ENCODE peak calls at places on chromosomes 1 and 21, in six cellular contexts. X is colonic mucosa, I is body of pancreas, J is osteoblast, S is heart left ventricle, A is endothelial cell of umbilical vein. B is an unnamed sample. For H3K9me3, the result is how much of the 10 kb centered on the place peaks cover.

GRCh38 chr21:38806153-38806941 is 618 bp downstream of the ETS2 start:
- DNase-seq in J (no peak), I (peak), X (peak), S (peak), A (no peak), B (peak)

GRCh38 chr21:44300262-44300959 is 558 bp downstream of the PFKL start:
- DNase-seq in J (peak), S (peak), A (peak), I (peak), X (peak), B (peak)

GRCh38 chr1:228009828-228010775 is 3.3 kb downstream of the WNT3A start:
- DNase-seq in I (peak), X (no peak), J (peak), A (no peak), S (no peak), B (no peak)

GRCh38 chr1:83555871-83556270 is 443.1 kb downstream of the TTLL7 start:
- DNase-seq in A (no peak), I (no peak), J (no peak), X (no peak), S (no peak), B (no peak)

GRCh38 chr1:104780470-104781078 is 1030.9 kb downstream of the AMY1C start:
- DNase-seq in S (no peak), J (no peak), A (peak), I (no peak), X (no peak), B (no peak)

GRCh38 chr1:57423135-57424131 is at the start of gene DAB1:
- DNase-seq in S (peak), J (peak), X (no peak), I (no peak), A (no peak), B (no peak)

GRCh38 chr1:164836614-164837018 is 277.6 kb downstream of the PBX1 start:
- DNase-seq in A (no peak), I (no peak), X (no peak), J (no peak), S (peak), B (no peak)

GRCh38 chr1:53025034-53025777 is 36.8 kb upstream of the PODN start:
- DNase-seq in A (peak), S (peak), X (peak), I (no peak), J (peak), B (no peak)

GRCh38 chr21:28252923-28253322 is 739.8 kb downstream of the LTN1 start:
- DNase-seq in J (no peak), I (no peak), A (no peak), S (no peak), X (no peak), B (no peak)

GRCh38 chr1:78651247-78651646 is 1.6 kb downstream of the IFI44 start:
- DNase-seq in X (no peak), I (no peak), J (peak), A (peak), S (no peak), B (no peak)

GRCh38 chr1:154019280-154019679 is 28.7 kb downstream of the RPS27 start:
- DNase-seq in J (no peak), I (no peak), S (no peak), X (no peak), A (no peak), B (no peak)

GRCh38 chr1:23434260-23434775 is 9.8 kb upstream of the TCEA3 start:
- DNase-seq in A (no peak), J (no peak), X (no peak), I (no peak), S (no peak), B (no peak)
- H3K9me3 ChIP-seq in A (under half), J (under half), X (under half), I (under half), S (under half), B (under half)

GRCh38 chr1:243234978-243235657 is 20.0 kb downstream of the CEP170 start:
- DNase-seq in S (no peak), J (no peak), A (peak), X (no peak), I (no peak), B (no peak)

GRCh38 chr1:243230914-243231313 is 24.2 kb downstream of the CEP170 start:
- DNase-seq in X (no peak), J (no peak), I (no peak), S (no peak), A (peak), B (no peak)

GRCh38 chr1:243233908-243234307 is 21.2 kb downstream of the CEP170 start:
- DNase-seq in J (no peak), S (no peak), X (no peak), I (no peak), A (peak), B (no peak)

GRCh38 chr1:243236604-243237252 is 18.4 kb downstream of the CEP170 start:
- DNase-seq in S (no peak), X (no peak), J (no peak), A (peak), I (no peak), B (no peak)
- H3K9me3 ChIP-seq in S (under half), X (under half), J (under half), A (under half), I (under half), B (under half)

GRCh38 chr1:248183996-248184395 is 9.4 kb downstream of the OR2M2 start:
- DNase-seq in S (no peak), A (no peak), J (no peak), I (no peak), X (no peak), B (no peak)
- H3K9me3 ChIP-seq in S (under half), A (under half), J (under half), I (under half), X (under half), B (under half)

GRCh38 chr1:152426731-152427130 is 12.7 kb upstream of the CRNN start:
- DNase-seq in X (no peak), S (no peak), A (no peak), I (no peak), J (no peak), B (no peak)

GRCh38 chr1:152427458-152427857 is 13.4 kb upstream of the CRNN start:
- DNase-seq in J (no peak), X (no peak), I (no peak), S (no peak), A (no peak), B (no peak)
- H3K9me3 ChIP-seq in J (under half), X (under half), I (under half), S (under half), A (under half), B (under half)

DNA sequence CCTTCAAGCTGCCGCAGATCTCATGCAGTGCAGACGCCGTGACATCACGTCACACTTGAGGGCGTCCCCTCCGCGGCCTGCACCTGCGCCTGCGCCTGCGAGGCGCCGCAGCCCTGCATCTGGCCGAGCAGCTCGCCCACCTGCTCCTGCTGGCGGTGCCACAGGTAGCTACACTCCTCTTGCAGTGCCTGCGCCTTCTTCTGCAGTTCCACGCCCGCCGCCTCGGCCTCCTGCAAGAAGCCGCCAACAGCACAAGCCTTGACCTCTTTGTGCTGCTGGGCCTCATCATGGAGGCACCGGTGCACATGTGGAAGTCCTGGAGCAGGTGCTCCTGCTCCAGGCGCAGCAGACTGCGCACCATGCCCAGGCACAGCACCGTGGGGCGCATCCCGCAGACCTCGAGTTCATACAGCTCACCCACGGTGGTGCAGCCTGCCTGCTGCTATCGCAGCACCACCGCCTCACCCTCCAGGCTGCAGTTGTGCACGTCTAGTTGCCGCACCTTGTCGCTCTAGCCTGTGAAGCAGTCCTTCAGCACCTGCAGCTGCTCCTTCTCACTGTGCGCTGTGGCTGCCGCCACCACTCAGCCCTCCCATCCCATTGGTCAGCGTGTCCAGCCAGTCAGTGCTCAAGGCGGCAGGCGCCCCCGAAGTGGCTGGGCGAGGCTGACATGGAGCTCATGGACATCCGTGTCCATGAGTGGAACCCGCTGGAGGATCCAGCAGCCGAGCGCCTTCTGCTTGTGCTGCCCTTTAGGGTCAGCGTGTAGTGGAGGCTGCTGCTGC is 12.3 kb upstream of the CD2 start:
- DNase-seq in X (no peak), A (no peak), S (no peak), I (no peak), J (peak), B (no peak)
- H3K9me3 ChIP-seq in X (under half), A (under half), S (under half), I (under half), J (under half), B (under half)

GRCh38 chr1:93959413-93959812 is 50.2 kb upstream of the GCLM start:
- DNase-seq in J (no peak), A (no peak), X (no peak), S (no peak), I (no peak), B (no peak)

GRCh38 chr1:93960641-93961147 is 51.5 kb upstream of the GCLM start:
- DNase-seq in X (peak), I (no peak), J (no peak), S (no peak), A (no peak), B (no peak)

GRCh38 chr1:93961443-93961842 is 52.2 kb upstream of the GCLM start:
- DNase-seq in I (no peak), A (no peak), S (no peak), X (no peak), J (no peak), B (no peak)

GRCh38 chr1:93958351-93959101 is 49.3 kb upstream of the GCLM start:
- DNase-seq in J (no peak), S (no peak), I (no peak), X (no peak), A (no peak), B (no peak)

GRCh38 chr1:93955765-93956164 is 46.5 kb upstream of the GCLM start:
- DNase-seq in A (no peak), J (no peak), I (no peak), S (no peak), X (no peak), B (no peak)
- H3K9me3 ChIP-seq in A (under half), J (under half), I (under half), S (half or more), X (under half), B (under half)

GRCh38 chr1:112504002-112504401 is 4.8 kb upstream of the WNT2B start:
- DNase-seq in A (no peak), J (no peak), X (no peak), I (no peak), S (no peak), B (no peak)
- H3K9me3 ChIP-seq in A (under half), J (under half), X (under half), I (under half), S (under half), B (under half)

GRCh38 chr1:179714159-179714558 is 28.9 kb upstream of the FAM163A start:
- DNase-seq in J (no peak), S (no peak), A (no peak), I (no peak), X (no peak), B (no peak)

GRCh38 chr1:179709841-179710329 is 33.2 kb upstream of the FAM163A start:
- DNase-seq in I (no peak), J (no peak), X (no peak), S (peak), A (peak), B (peak)

GRCh38 chr1:179719272-179719671 is 23.8 kb upstream of the FAM163A start:
- DNase-seq in S (no peak), I (no peak), X (no peak), J (no peak), A (no peak), B (no peak)

DNA sequence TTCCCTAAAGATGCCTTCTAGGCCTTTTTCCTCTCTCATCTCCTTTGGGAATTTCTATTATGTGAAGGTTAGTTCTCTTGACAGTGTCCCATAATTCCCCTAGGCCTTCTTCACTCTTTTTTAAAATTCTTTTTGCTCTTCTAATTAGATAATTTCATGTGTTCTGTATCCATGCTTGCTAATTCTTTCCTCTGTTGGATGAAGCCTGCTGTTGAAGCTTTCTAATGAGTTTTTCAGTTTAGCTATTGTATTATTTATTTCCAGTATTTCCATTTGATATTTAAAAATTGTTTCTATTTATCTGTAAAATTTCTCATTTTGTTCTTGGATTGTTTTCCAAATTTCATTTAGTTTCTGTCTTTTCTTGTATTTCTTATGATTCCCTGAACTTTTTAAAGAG is 28.5 kb upstream of the FAM163A start:
- DNase-seq in I (no peak), S (no peak), X (no peak), J (no peak), A (no peak), B (no peak)
- H3K9me3 ChIP-seq in I (under half), S (half or more), X (under half), J (under half), A (under half), B (under half)

B was measured in T-helper 17 cell.